ENCODE peak calls at places on chromosomes 16 and 17, in six cellular contexts. D is fibroblast of lung, X is GM23338, N is RWPE1, A is type B pancreatic cell, S is thoracic aorta. Z is an unnamed sample.

GRCh38 chr16:80433617-80434016 is 107.2 kb upstream of the DYNLRB2 start:
- DNase-seq in N (peak), S (no peak), A (no peak), X (no peak), D (no peak), Z (peak)

GRCh38 chr17:19335951-19336631 is 26.4 kb downstream of the B9D1 start:
- DNase-seq in D (no peak), X (no peak), S (no peak), A (no peak), N (no peak), Z (no peak)

GRCh38 chr16:49776085-49776501 is 79.8 kb downstream of the ZNF423 start:
- DNase-seq in S (no peak), N (no peak), X (peak), D (no peak), A (peak), Z (no peak)

GRCh38 chr17:39753514-39754160 is 15.9 kb downstream of the GRB7 start:
- DNase-seq in X (peak), S (no peak), N (peak), A (no peak), D (no peak), Z (no peak)

GRCh38 chr16:58186176-58186944 is 11.5 kb downstream of the CSNK2A2 start:
- DNase-seq in A (no peak), D (no peak), S (no peak), X (no peak), N (no peak), Z (no peak)

GRCh38 chr17:58084317-58084981 is 1.2 kb downstream of the DYNLL2 start:
- DNase-seq in S (no peak), N (peak), D (peak), X (peak), A (peak), Z (peak)

GRCh38 chr17:7929158-7930029 is at the start of gene KCNAB3:
- DNase-seq in S (no peak), A (no peak), X (peak), D (peak), N (peak), Z (no peak)

GRCh38 chr16:22300427-22301071 is 3.3 kb downstream of the POLR3E start:
- DNase-seq in A (no peak), N (peak), D (peak), S (no peak), X (peak), Z (peak)

GRCh38 chr17:1733047-1733357 is 8.5 kb downstream of the WDR81 start:
- DNase-seq in S (no peak), X (no peak), D (no peak), A (no peak), N (no peak), Z (no peak)

GRCh38 chr16:4246777-4247476 is 5.0 kb upstream of the SRL start:
- DNase-seq in D (no peak), A (no peak), S (no peak), N (no peak), X (no peak), Z (no peak)

GRCh38 chr17:80846932-80847331 is 144.7 kb upstream of the CHMP6 start:
- DNase-seq in S (no peak), A (no peak), D (no peak), X (no peak), N (no peak), Z (no peak)

GRCh38 chr17:44930667-44931066 is 15.4 kb upstream of the GFAP start:
- DNase-seq in D (no peak), X (no peak), S (no peak), A (no peak), N (no peak), Z (no peak)

GRCh38 chr17:65023791-65024190 is 32.7 kb downstream of the GNA13 start:
- DNase-seq in A (no peak), N (no peak), D (no peak), S (no peak), X (no peak), Z (peak)

GRCh38 chr17:75325827-75326586 is 36.8 kb upstream of the SLC25A19 start:
- DNase-seq in X (no peak), A (no peak), D (no peak), S (no peak), N (no peak), Z (no peak)

GRCh38 chr17:13306310-13306962 is 288.6 kb upstream of the ELAC2 start:
- DNase-seq in X (peak), S (no peak), A (no peak), N (peak), D (peak), Z (peak)

GRCh38 chr17:49229805-49230600 is 584 bp downstream of the PHOSPHO1 start:
- DNase-seq in D (no peak), N (no peak), X (peak), A (no peak), S (no peak), Z (no peak)

GRCh38 chr17:66240630-66241029 is 11.4 kb upstream of the APOH start:
- DNase-seq in S (no peak), D (peak), N (peak), X (no peak), A (no peak), Z (no peak)

GRCh38 chr17:6166492-6167179 is 96.5 kb downstream of the WSCD1 start:
- DNase-seq in D (no peak), N (no peak), S (no peak), A (no peak), X (no peak), Z (no peak)

GRCh38 chr16:76222087-76222486 is 55.1 kb upstream of the CNTNAP4 start:
- DNase-seq in D (no peak), S (no peak), X (no peak), N (no peak), A (no peak), Z (no peak)

GRCh38 chr17:7576432-7576937 is 3.0 kb upstream of the CD68 start:
- DNase-seq in D (no peak), X (no peak), N (no peak), S (no peak), A (no peak), Z (no peak)

GRCh38 chr16:56278196-56278855 is 87.0 kb downstream of the GNAO1 start:
- DNase-seq in S (no peak), D (no peak), A (no peak), N (no peak), X (no peak), Z (no peak)

GRCh38 chr17:63772801-63773271 is 561 bp downstream of the CCDC47 start:
- DNase-seq in A (no peak), X (peak), N (no peak), S (no peak), D (peak), Z (peak)

GRCh38 chr17:32936894-32937500 is 9.0 kb downstream of the TMEM98 start:
- DNase-seq in D (peak), N (peak), A (peak), S (peak), X (peak), Z (peak)

GRCh38 chr17:46027326-46028325 is 28.6 kb downstream of the STH start:
- DNase-seq in A (no peak), S (no peak), N (no peak), X (no peak), D (no peak), Z (no peak)

GRCh38 chr16:57634171-57634570 is 5.7 kb downstream of the ADGRG1 start:
- DNase-seq in A (no peak), X (no peak), N (peak), D (no peak), S (no peak), Z (no peak)

GRCh38 chr17:65902165-65902564 is 289.8 kb downstream of the CEP112 start:
- DNase-seq in A (no peak), S (no peak), D (no peak), N (no peak), X (no peak), Z (no peak)

GRCh38 chr16:22373662-22374310 is 633 bp downstream of the CDR2 start:
- DNase-seq in S (no peak), X (peak), N (no peak), A (peak), D (no peak), Z (peak)

GRCh38 chr17:60640503-60640902 is 37.1 kb upstream of the BCAS3 start:
- DNase-seq in A (no peak), X (peak), N (no peak), D (peak), S (no peak), Z (peak)

GRCh38 chr16:3509470-3509928 is 8.7 kb downstream of the CLUAP1 start:
- DNase-seq in N (peak), A (no peak), X (no peak), D (no peak), S (no peak), Z (peak)

GRCh38 chr16:86480444-86480843 is 29.9 kb upstream of the FOXF1 start:
- DNase-seq in N (no peak), A (no peak), X (no peak), D (no peak), S (no peak), Z (no peak)

GRCh38 chr16:24589997-24590396 is 50.6 kb downstream of the RBBP6 start:
- DNase-seq in A (no peak), X (no peak), S (no peak), D (no peak), N (no peak), Z (no peak)

GRCh38 chr17:76793775-76794174 is 55.9 kb downstream of the MFSD11 start:
- DNase-seq in A (no peak), N (no peak), D (no peak), X (peak), S (no peak), Z (peak)

GRCh38 chr17:56815711-56816110 is 18.0 kb downstream of the C17orf67 start:
- DNase-seq in A (no peak), D (peak), X (no peak), N (no peak), S (no peak), Z (peak)

GRCh38 chr17:79851461-79851817 is 12.2 kb upstream of the CBX4 start:
- DNase-seq in D (no peak), S (no peak), N (peak), A (no peak), X (no peak), Z (peak)

GRCh38 chr16:85844169-85844481 is 44.6 kb downstream of the COX4I1 start:
- DNase-seq in S (no peak), D (no peak), N (no peak), A (no peak), X (no peak), Z (no peak)

GRCh38 chr16:75928295-75928694 is 202.0 kb upstream of the CPHXL start:
- DNase-seq in S (no peak), N (no peak), X (no peak), A (no peak), D (peak), Z (no peak)

DNA sequence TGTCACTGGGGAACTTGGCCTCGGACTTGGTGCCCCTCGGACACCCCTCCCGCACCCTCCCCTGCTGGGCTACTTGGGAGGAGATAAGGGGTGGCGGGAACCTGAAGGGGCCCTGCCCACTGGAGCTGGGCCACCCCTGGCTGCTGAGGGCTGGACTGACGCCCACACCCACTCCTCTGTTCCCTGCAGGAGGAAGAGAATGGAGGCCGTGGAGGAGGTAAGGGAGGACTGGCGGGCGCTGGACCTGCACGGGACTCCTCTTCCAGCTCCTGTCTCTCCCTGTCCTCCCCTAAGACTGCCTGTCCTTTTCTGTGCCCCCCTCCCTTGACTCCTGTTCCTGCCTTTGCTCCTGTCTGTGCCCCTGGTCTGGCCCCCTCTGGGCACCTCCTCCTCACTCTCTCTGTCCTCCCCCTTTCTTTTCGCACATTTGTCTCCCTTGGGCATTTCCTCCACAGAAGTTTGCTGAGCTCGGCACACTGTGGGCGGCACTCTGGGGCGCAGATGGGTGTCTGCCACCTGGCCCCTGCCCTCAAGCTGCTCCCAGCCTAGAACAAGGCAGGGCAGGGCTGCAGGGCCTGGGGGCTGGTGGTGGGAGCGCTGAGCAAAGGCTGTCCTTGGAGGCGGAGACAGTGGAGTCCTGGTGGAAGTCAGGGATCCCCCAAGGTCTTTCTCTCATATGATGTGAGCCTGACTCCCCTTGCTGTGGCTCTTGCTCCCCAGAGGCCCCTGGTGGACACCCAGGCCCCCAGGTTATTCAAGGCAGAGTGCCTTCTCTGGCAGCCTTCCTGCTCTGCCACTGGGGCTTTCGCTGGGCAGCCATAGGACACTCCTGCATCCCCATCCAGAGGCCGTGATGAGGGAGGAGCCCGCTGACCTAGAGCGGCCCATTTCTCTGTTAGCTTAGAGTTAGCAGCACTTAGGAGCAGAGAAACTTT is 32.7 kb downstream of the ARHGAP23 start:
- DNase-seq in N (no peak), D (no peak), S (no peak), A (no peak), X (no peak), Z (no peak)
- TF ChIP-seq CTCF in N (no peak), D (no peak), S (no peak), A (no peak), X (no peak), Z (no peak)

DNA sequence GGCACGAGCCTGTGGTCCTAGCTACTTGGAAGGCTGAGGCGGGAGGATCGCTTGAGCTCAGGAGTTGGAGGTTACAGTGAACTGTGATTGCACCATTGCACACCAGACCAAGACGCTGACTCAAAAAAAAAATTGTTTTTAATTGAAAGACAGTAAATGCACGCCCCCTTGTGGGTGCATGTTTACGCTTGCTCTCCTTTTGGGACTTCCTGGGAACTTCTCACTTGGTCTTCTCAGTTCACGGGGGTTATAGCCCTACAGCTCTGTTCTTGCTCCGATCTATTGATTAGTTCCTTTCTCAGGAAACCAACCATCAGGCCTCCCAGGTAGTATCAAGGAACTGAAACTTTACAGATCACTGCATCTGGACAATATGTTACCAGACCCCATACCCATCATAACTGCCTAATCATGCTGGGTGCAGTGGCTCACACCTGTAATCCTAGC is 14.2 kb upstream of the RIPOR1 start:
- DNase-seq in X (peak), D (peak), A (no peak), N (peak), S (no peak), Z (peak)
- TF ChIP-seq CTCF in X (peak), D (peak), A (peak), N (peak), S (peak), Z (peak)

GRCh38 chr16:67177743-67178699 is 5.7 kb downstream of the MATCAP1 start:
- DNase-seq in D (peak), S (no peak), A (no peak), N (peak), X (peak), Z (peak)
- TF ChIP-seq CTCF in D (no peak), S (peak), A (peak), N (no peak), X (no peak), Z (no peak)

DNA sequence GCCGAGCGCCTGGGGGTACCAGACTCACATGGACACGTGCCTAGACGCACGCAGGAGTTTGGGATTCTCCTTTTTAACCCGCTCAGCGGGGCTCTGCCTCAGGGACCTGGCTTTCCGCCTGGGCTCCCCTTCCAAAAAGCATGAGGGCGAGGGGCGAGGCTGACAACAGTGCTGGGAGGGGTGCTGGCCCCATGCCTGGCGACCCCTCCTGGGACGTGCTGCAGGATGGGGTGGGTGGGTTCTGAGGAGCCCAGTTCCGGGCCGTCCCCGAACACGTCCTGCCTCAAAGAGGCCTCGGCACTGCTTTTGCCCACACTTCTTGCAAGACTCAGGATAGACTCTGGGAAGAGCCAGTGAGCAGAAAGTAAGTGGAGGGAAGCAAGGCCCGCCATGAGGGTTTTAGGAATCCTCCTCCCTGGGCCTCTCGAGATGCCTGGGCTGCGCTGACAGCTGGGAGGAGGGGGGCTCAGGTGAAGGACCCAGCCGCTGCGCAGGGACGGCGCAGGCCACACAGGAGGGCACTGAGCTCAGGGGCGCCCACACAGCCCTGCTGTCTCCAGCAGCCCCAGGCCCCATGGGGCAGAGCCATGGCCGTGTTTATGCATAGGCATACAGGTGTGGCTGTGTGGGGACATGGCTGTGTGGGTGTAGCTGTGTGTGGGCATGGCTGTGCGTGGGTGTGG is 15.4 kb upstream of the PABPN1L start:
- DNase-seq in N (no peak), S (no peak), D (no peak), A (no peak), X (no peak), Z (no peak)
- TF ChIP-seq CTCF in N (no peak), S (no peak), D (no peak), A (no peak), X (no peak), Z (no peak)

GRCh38 chr16:53741546-53741945 is 37.6 kb downstream of the FTO start:
- DNase-seq in N (no peak), D (no peak), S (no peak), X (no peak), A (no peak), Z (no peak)

GRCh38 chr16:53744449-53744848 is 40.5 kb downstream of the FTO start:
- DNase-seq in N (no peak), X (peak), D (no peak), S (no peak), A (no peak), Z (no peak)

GRCh38 chr16:53745126-53745525 is 41.2 kb downstream of the FTO start:
- DNase-seq in D (no peak), N (peak), S (no peak), X (no peak), A (no peak), Z (peak)

GRCh38 chr16:53743149-53743566 is 39.2 kb downstream of the FTO start:
- DNase-seq in N (no peak), D (peak), X (peak), S (no peak), A (no peak), Z (peak)

DNA sequence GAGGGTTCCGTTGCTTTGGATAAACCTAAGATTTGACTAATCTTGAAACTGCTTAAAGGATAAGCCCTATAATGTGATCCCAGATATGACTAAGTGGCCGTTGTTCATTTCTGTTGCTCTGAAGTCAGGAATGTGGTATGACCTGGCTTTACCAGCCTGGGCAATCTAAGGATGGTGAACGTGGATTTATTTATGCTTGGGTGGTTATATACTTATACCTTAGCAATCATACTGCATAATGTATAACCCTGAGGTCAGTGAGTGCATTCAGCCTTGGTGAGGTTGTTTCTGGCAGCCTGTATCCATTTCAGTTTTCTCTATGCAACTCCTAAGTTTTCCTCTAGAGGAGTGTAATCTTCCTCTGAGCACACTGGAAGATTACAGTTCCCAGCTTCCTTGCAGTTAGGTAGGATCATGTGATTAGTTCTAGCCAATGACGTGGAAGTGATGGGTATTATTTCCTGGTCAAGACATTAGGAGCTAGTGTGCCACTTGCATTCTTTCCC is 41.9 kb downstream of the FTO start:
- DNase-seq in S (no peak), D (peak), N (peak), X (peak), A (no peak), Z (peak)
- TF ChIP-seq CTCF in S (no peak), D (no peak), N (no peak), X (peak), A (peak), Z (no peak)

DNA sequence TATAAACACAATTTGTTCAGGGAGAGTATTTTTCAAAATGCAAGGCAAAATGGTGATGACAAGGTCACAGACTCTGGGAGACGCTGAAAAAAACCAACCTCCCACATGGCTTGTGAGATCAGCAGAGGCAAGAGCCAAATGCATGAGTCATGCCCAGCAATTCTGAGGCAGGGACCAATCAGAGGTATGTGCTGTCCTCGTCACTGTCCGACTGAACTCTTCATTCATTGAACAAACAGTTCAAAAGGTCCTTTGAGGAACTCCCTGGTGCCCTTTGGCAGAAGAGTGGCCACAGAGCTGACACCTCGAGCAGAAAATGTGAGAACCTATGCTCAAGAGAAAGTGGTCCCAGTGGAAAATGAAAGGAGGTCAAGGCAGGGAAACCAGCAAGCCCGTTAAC is 51.0 kb downstream of the CDH11 start:
- DNase-seq in D (peak), A (no peak), X (peak), N (peak), S (peak), Z (peak)
- TF ChIP-seq CTCF in D (no peak), A (no peak), X (no peak), N (no peak), S (no peak), Z (no peak)

DNA sequence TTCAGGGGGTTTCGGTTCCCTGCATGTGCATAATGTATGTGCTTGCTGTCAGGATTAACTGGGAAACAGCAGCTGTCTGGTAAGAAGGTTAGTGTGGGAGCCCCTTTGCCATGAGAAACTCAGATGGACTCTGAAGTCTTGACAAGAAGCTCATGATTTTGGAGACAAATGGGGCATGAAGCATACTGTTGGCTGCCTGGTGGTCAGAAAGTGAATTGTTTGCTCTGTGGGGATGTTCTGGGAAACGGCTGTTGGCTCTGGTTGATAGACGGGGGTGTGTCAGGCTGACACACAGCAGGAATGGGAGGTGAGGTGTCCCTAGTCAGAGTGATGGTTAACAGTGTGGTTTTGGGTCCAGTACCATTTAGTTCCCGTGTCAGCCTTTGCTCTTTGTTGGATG is 252.5 kb upstream of the EEF2KMT start:
- DNase-seq in S (no peak), A (no peak), N (no peak), D (no peak), X (peak), Z (no peak)
- TF ChIP-seq CTCF in S (no peak), A (peak), N (no peak), D (no peak), X (peak), Z (no peak)

Z was measured in MCF 10A.